ENCODE peak calls at places on chromosomes 1 and 21, in ten cellular contexts. I is Ammon's horn; Z is GM12864; C is NCI-H774; Q is Karpas-422; H is stimulated activated CD4-positive, alpha-beta T cell treated with anti-CD3 and anti-CD28 coated beads, Interleukin-15, amount 100 ng/mL, for 1 hour; D is CD4-positive, CD25-positive, alpha-beta regulatory T cell; F is hypothalamus; X is iris pigment epithelial cell; B is choroid plexus epithelial cell. G is an unnamed sample.
A peak's percentile ranks its signal among the peaks of the same experiment; 100 is the strongest.

GRCh38 chr1:168907781-168908180 is 178.8 kb upstream of the DPT start:
- DNase-seq in F (no peak), I (peak; percentile 27), C (peak; percentile 25), D (no peak), X (no peak), Z (no peak), H (no peak), B (no peak), Q (no peak), G (no peak)

GRCh38 chr1:213987876-213988638 is at the start of gene PROX1:
- DNase-seq in C (peak; percentile 83), D (peak; percentile 67), F (peak; percentile 74), Z (peak; percentile 13), B (peak; percentile 86), H (no peak), Q (peak; percentile 95), I (peak; percentile 92), X (peak; percentile 93), G (peak; percentile 85)

GRCh38 chr21:26572668-26573381 is at the start of gene CYYR1:
- DNase-seq in Z (no peak), B (peak; percentile 12), I (no peak), D (no peak), F (no peak), C (no peak), H (no peak), Q (no peak), X (peak; percentile 9), G (peak; percentile 35)

GRCh38 chr1:64363116-64363515 is 106.8 kb upstream of the CACHD1 start:
- DNase-seq in D (no peak), X (no peak), H (no peak), F (no peak), I (peak; percentile 21), C (no peak), Z (no peak), Q (no peak), B (no peak), G (no peak)

GRCh38 chr1:52615489-52616042 is 13.4 kb downstream of the GPX7 start:
- DNase-seq in I (no peak), Z (no peak), X (no peak), D (no peak), B (no peak), F (no peak), H (no peak), C (no peak), Q (no peak), G (no peak)

GRCh38 chr1:21217812-21218596 is 41.3 kb upstream of the EIF4G3 start:
- DNase-seq in Z (no peak), B (peak; percentile 50), F (peak; percentile 9), C (no peak), X (peak; percentile 28), H (no peak), I (peak; percentile 31), Q (peak; percentile 72), D (peak; percentile 26), G (peak; percentile 30)

GRCh38 chr1:24364975-24365678 is 46.0 kb downstream of the GRHL3 start:
- DNase-seq in Z (peak; percentile 39), H (no peak), B (peak; percentile 80), Q (no peak), C (no peak), D (peak; percentile 62), I (no peak), X (peak; percentile 91), F (peak; percentile 25), G (peak; percentile 98)

GRCh38 chr1:85577421-85578320 is 2.9 kb upstream of the CCN1 start:
- DNase-seq in F (no peak), X (peak; percentile 89), C (no peak), D (peak; percentile 14), I (no peak), H (no peak), Z (no peak), Q (no peak), B (peak; percentile 89), G (no peak)

GRCh38 chr1:147834189-147834588 is 68.4 kb upstream of the GJA8 start:
- DNase-seq in Z (no peak), I (no peak), F (no peak), Q (no peak), D (peak; percentile 33), X (no peak), B (no peak), H (no peak), C (no peak), G (no peak)

GRCh38 chr1:12113433-12114339 is 50.6 kb downstream of the TNFRSF8 start:
- DNase-seq in I (no peak), F (no peak), Z (no peak), Q (no peak), B (peak; percentile 85), X (peak; percentile 77), D (peak; percentile 51), C (no peak), H (no peak), G (no peak)